ENCODE peak calls at places on chromosomes 16 and 17, in five cellular contexts. C, H, A, W and J are unnamed samples.

GRCh38 chr17:10748475-10749110 is 18.8 kb upstream of the TMEM220 start:
- DNase-seq in C (no peak), H (no peak), A (no peak), W (peak; percentile 28), J (no peak)

GRCh38 chr17:75524971-75525805 is at the start of gene LLGL2:
- DNase-seq in C (peak; percentile 98), H (peak; percentile 75), A (peak; percentile 94), W (peak; percentile 93), J (peak; percentile 74)

GRCh38 chr16:27582883-27583282 is 32.9 kb downstream of the KATNIP start:
- DNase-seq in C (no peak), H (no peak), A (peak; percentile 35), W (no peak), J (no peak)

GRCh38 chr16:23949630-23950290 is 114.0 kb downstream of the PRKCB start:
- DNase-seq in C (no peak), H (peak; percentile 37), A (no peak), W (no peak), J (peak; percentile 86)

GRCh38 chr17:51289776-51290175 is 29.4 kb downstream of the UTP18 start:
- DNase-seq in C (no peak), H (no peak), A (no peak), W (no peak), J (no peak)

GRCh38 chr17:62998665-62999393 is 32.8 kb downstream of the TANC2 start:
- DNase-seq in C (peak; percentile 11), H (no peak), A (peak; percentile 56), W (no peak), J (no peak)

GRCh38 chr17:81181811-81182185 is 15.8 kb upstream of the AATK start:
- DNase-seq in C (no peak), H (no peak), A (no peak), W (no peak), J (no peak)

GRCh38 chr17:63998050-63998720 is at the start of gene PRR29:
- DNase-seq in C (peak; percentile 72), H (peak; percentile 77), A (peak; percentile 85), W (peak; percentile 91), J (peak; percentile 64)

GRCh38 chr16:14375132-14375491 is 254.9 kb downstream of the PARN start:
- DNase-seq in C (no peak), H (no peak), A (no peak), W (no peak), J (no peak)

GRCh38 chr16:56281256-56281805 is 90.0 kb downstream of the GNAO1 start:
- DNase-seq in C (peak; percentile 24), H (no peak), A (peak; percentile 98), W (no peak), J (no peak)

GRCh38 chr17:46123607-46124006 is 69.6 kb downstream of the KANSL1 start:
- DNase-seq in C (no peak), H (no peak), A (no peak), W (no peak), J (no peak)
- H3K4me1 ChIP-seq in C (no peaks in the 10 kb centered on the region), H (peaks cover 68% of the 10 kb centered on the region), A (peaks cover 6% of the 10 kb centered on the region), W (peaks cover 66% of the 10 kb centered on the region), J (peaks cover 74% of the 10 kb centered on the region)

DNA sequence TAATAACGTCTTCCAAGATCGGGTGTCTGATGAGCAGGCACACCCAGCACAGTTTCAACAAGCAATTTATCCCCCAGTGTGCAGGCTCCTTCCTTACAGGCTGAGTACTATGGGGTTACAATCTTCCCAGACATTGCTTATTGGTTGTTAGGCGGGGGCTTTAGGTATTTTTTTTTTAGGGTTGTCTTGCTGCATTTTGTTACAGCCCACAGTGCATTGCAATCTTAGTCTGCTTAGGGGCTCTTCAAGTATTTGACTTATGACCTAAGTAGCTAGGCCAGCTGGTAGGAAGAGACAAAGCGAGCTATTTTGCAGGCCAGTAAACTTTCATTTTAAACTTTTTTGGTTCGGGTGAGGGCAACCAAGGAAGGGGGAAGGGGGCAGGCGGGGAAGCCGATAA is 5.8 kb downstream of the PLD6 start:
- DNase-seq in C (no peak), H (no peak), A (no peak), W (no peak), J (no peak)
- H3K27me3 ChIP-seq in C (no peaks in the 10 kb centered on the region), H (no peaks in the 10 kb centered on the region), A (no peaks in the 10 kb centered on the region), W (no peaks in the 10 kb centered on the region), J (no peaks in the 10 kb centered on the region)

DNA sequence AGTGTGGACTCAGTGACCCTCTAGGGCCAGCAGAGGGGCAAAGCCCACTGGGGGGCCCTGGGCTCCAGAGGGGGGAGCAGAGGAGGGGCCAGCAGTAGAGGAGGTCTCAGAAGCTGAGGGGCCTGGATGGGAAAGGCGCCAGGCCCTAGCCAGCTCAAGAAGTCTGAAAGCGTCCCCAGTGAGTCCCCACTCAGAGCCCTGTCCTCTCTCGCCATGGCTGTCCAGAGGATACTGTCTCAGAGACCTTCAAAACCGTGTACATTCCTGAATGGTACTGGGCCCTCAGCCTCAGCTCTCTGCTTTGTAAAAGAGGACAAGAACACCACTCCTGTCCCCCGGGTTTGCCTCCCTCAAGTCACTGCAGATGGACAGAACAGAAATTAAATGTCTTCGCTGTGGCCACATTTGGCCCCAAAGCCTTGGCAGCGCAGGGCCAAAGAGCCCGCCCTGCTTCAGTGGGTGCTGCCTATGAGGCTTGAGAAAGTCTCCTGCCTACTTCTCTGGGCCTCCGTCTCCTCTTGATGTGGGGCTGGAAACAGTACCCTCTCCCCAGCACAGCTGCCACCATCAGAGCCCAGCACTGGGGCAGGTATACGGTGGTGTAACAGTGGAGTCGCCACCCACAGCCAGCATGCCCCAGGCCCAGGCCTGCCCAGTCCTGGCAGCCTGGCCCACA is 3.6 kb upstream of the TPPP3 start:
- DNase-seq in C (no peak), H (no peak), A (no peak), W (peak; percentile 23), J (no peak)
- H3K27ac ChIP-seq in C (no peak overlapping the region), H (no peak overlapping the region), A (no peak overlapping the region), W (no peak overlapping the region), J (no peak overlapping the region)

GRCh38 chr17:40348136-40348504 is 16.4 kb downstream of the GJD3 start:
- DNase-seq in C (no peak), H (no peak), A (no peak), W (no peak), J (no peak)

GRCh38 chr17:40350410-40351184 is 13.9 kb downstream of the GJD3 start:
- DNase-seq in C (no peak), H (no peak), A (peak; percentile 97), W (peak; percentile 31), J (no peak)

GRCh38 chr17:40347319-40348135 is 17.0 kb downstream of the GJD3 start:
- DNase-seq in C (no peak), H (no peak), A (no peak), W (no peak), J (no peak)

GRCh38 chr17:40349477-40350409 is 14.8 kb downstream of the GJD3 start:
- DNase-seq in C (peak; percentile 22), H (no peak), A (no peak), W (no peak), J (no peak)

DNA sequence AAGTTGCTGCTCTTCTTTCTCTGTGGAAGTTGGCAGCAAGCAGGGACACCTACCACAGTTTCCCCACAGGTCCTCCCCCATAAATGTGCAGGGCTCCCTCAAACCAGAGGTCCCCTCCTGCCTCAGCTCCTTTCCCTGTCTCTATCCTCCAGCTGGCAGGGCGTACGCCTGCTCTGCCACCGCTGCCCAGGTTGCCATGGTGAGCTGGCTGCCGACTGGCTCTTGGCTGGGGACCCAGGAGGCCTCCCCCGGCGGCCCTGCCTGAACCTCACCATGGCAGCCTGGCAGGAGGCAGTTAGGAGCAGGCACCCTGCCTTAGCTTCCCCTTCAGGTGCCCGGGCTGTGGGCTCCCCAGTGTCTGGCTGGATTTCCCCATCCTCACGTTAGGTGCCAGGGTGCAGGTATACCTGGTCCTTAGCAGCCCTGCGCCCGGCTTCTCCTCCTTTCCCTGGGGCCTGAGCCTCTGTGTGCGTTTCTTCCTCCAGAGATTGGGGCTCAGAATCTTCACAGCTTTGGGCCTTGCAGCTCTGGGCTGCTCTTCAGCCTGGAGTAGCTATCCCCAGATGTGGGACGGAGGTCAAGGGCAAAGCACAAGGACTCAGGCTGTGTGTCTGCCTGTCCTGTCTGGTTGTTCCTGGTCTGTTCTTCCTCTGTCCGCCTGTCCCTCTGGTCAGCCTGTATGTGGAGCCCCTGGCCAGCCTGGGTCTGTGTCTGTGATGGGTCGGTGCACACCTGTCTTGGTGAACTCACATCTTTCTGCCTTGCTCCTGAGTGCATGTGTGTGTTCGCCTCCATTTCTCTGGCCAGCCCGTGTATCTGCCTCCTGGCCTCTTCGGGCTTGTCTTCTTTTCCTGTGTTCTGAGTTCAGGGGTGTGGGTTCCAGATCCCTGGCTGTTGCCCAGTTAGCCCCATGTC is 15.7 kb downstream of the GJD3 start:
- DNase-seq in C (no peak), H (peak; percentile 76), A (no peak), W (no peak), J (no peak)
- H3K4me1 ChIP-seq in C (no peaks in the 10 kb centered on the region), H (peaks cover 94% of the 10 kb centered on the region), A (peaks cover 41% of the 10 kb centered on the region), W (peaks cover 59% of the 10 kb centered on the region), J (peaks cover 48% of the 10 kb centered on the region)

DNA sequence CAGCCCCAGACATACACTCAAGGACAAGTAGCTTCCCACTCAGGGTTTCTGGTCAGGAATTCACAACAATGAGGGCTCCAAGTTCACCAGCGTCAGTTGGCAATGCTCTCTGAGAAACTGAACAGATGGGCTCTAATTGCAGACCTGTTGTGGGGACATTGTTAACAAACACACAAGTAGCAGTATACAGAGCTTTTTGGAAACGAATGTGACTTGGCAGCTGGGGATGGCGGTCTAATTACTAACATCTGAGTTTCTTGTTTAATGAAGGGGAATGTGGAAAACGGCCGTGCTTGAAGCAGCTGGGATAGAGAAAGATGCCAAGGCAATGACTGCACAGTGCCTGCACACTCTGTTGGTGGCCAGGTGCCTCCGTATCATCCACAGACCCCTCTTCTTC is 316.1 kb upstream of the IRX3 start:
- DNase-seq in C (no peak), H (no peak), A (no peak), W (no peak), J (no peak)
- H3K27me3 ChIP-seq in C (no peaks in the 10 kb centered on the region), H (no peaks in the 10 kb centered on the region), A (no peaks in the 10 kb centered on the region), W (no peaks in the 10 kb centered on the region), J (no peaks in the 10 kb centered on the region)

DNA sequence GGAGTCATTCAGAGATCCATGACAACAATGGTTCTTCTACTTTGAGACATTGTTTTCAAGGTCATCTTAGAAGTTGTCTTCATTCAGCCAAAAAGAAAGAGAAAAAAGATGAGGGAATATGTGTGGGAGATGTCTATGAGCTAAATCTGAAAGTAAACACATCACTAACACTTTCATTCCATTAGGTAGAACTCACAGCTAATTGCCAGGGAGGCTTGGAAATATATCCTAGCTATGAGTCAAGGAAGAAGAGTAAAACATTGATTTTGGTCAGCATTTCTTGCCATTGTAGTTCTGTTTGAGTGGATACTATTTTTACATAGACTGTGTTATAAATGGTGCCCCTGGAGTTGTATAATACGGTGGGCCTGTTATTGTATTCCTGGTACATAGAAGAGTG is 316.4 kb upstream of the MYOCD start:
- DNase-seq in C (no peak), H (no peak), A (no peak), W (no peak), J (no peak)
- H3K27ac ChIP-seq in C (no peak overlapping the region), H (no peak overlapping the region), A (no peak overlapping the region), W (no peak overlapping the region), J (no peak overlapping the region)

GRCh38 chr16:87366288-87366687 is 17.3 kb downstream of the FBXO31 start:
- DNase-seq in C (no peak), H (no peak), A (no peak), W (no peak), J (no peak)
- H3K4me1 ChIP-seq in C (no peaks in the 10 kb centered on the region), H (peaks cover 62% of the 10 kb centered on the region), A (no peaks in the 10 kb centered on the region), W (peaks cover 11% of the 10 kb centered on the region), J (peaks cover 4% of the 10 kb centered on the region)

DNA sequence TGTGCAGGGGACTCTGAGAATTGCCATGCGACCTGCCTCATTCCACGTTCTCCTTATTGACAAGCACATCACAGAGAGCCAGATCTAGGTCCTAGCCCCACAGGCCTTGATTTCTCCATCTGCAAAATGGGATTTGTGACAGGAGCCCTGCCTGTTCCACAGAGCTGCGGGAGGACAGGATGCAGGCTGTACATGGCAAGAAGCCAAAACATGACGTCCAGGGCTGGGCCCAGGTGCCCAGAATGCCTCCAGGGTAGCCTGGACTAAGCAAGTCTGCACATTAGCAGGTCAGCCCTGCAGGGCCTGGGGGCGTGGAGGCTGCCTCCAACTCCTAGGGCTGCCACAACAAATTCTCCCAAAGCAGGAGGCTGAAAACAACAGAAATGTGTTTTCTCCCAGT is 235.7 kb upstream of the SDK2 start:
- DNase-seq in C (no peak), H (no peak), A (no peak), W (no peak), J (no peak)
- H3K27me3 ChIP-seq in C (peaks cover 54% of the 10 kb centered on the region), H (peaks cover 17% of the 10 kb centered on the region), A (no peaks in the 10 kb centered on the region), W (peaks cover 14% of the 10 kb centered on the region), J (no peaks in the 10 kb centered on the region)